ENCODE peak calls at places on chromosomes 11 and 22, in seven cellular contexts. B is stimulated activated CD4-positive, alpha-beta T cell treated with anti-CD3 and anti-CD28 coated beads, Interleukin-1b, Interleukin-23, amount 100 ng/mL, for 24 hours; L is DMS153; N is stomach; P is germinal center; D is activated CD4-positive, alpha-beta T cell treated with anti-CD3 and anti-CD28 coated beads, Interleukin-2, amount 50 U/mL, for 24 hours; R is Jurkat, Clone E6-1. X is an unnamed sample.

GRCh38 chr11:16002942-16003341 is 353.4 kb downstream of the SOX6 start:
- DNase-seq in B (no peak), L (no peak), N (no peak), P (no peak), D (no peak), R (no peak), X (no peak)

GRCh38 chr11:75593337-75593915 is 31.4 kb downstream of the SERPINH1 start:
- DNase-seq in B (no peak), L (peak; percentile 25), N (no peak), P (no peak), D (no peak), R (no peak), X (no peak)

GRCh38 chr11:68989936-68990606 is 9.3 kb upstream of the MRGPRD start:
- DNase-seq in B (no peak), L (no peak), N (no peak), P (no peak), D (no peak), R (no peak), X (no peak)

GRCh38 chr11:75532200-75532972 is 6.6 kb upstream of the GDPD5 start:
- DNase-seq in B (peak; percentile 69), L (peak; percentile 60), N (peak; percentile 78), P (peak; percentile 82), D (peak; percentile 79), R (peak; percentile 61), X (peak; percentile 91)

GRCh38 chr11:93196816-93197382 is 892 bp downstream of the SLC36A4 start:
- DNase-seq in B (no peak), L (peak; percentile 59), N (no peak), P (peak; percentile 8), D (no peak), R (peak; percentile 12), X (no peak)

GRCh38 chr22:35231585-35232084 is 25.7 kb upstream of the HMGXB4 start:
- DNase-seq in B (peak; percentile 56), L (peak; percentile 73), N (peak; percentile 72), P (peak; percentile 73), D (peak; percentile 56), R (peak; percentile 69), X (peak; percentile 89)

GRCh38 chr11:94665116-94665659 is 98.0 kb downstream of the PIWIL4 start:
- DNase-seq in B (no peak), L (no peak), N (no peak), P (no peak), D (no peak), R (no peak), X (no peak)

GRCh38 chr11:95680169-95680929 is 109.2 kb downstream of the FAM76B start:
- DNase-seq in B (no peak), L (no peak), N (no peak), P (no peak), D (no peak), R (no peak), X (no peak)

GRCh38 chr22:41951898-41952474 is at the start of gene SMIM45:
- DNase-seq in B (no peak), L (no peak), N (no peak), P (peak; percentile 73), D (no peak), R (no peak), X (peak; percentile 91)

GRCh38 chr22:33962409-33962808 is 42.1 kb upstream of the LARGE1 start:
- DNase-seq in B (no peak), L (no peak), N (no peak), P (no peak), D (no peak), R (no peak), X (no peak)

GRCh38 chr11:8757047-8757446 is 74.5 kb downstream of the RPL27A start:
- DNase-seq in B (no peak), L (no peak), N (no peak), P (no peak), D (no peak), R (no peak), X (no peak)

GRCh38 chr22:49828599-49828965 is 909 bp upstream of the BRD1 start:
- DNase-seq in B (no peak), L (no peak), N (no peak), P (no peak), D (no peak), R (no peak), X (no peak)

GRCh38 chr22:38540731-38541130 is 29.3 kb downstream of the DMC1 start:
- DNase-seq in B (no peak), L (no peak), N (no peak), P (no peak), D (no peak), R (no peak), X (no peak)

GRCh38 chr11:46352063-46352841 is 5.0 kb downstream of the DGKZ start:
- DNase-seq in B (no peak), L (no peak), N (peak; percentile 87), P (peak; percentile 46), D (peak; percentile 60), R (no peak), X (peak; percentile 53)

GRCh38 chr22:44759430-44760310 is 7.3 kb downstream of the ARHGAP8 start:
- DNase-seq in B (no peak), L (no peak), N (no peak), P (no peak), D (no peak), R (no peak), X (no peak)

GRCh38 chr11:37171451-37171850 is 573.4 kb upstream of the RAG2 start:
- DNase-seq in B (no peak), L (no peak), N (no peak), P (no peak), D (no peak), R (no peak), X (no peak)

GRCh38 chr11:47950396-47950795 is 30.0 kb upstream of the PTPRJ start:
- DNase-seq in B (peak; percentile 37), L (no peak), N (no peak), P (peak; percentile 75), D (peak; percentile 45), R (peak; percentile 81), X (peak; percentile 79)

GRCh38 chr22:22556995-22557925 is 1.8 kb downstream of the PRAME start:
- DNase-seq in B (no peak), L (peak; percentile 76), N (no peak), P (no peak), D (no peak), R (no peak), X (no peak)

GRCh38 chr22:30830907-30831306 is 136.2 kb downstream of the OSBP2 start:
- DNase-seq in B (no peak), L (no peak), N (peak; percentile 55), P (no peak), D (no peak), R (no peak), X (no peak)

GRCh38 chr22:24977370-24978230 is 25.1 kb downstream of the KIAA1671 start:
- DNase-seq in B (no peak), L (no peak), N (no peak), P (no peak), D (no peak), R (no peak), X (no peak)

GRCh38 chr11:1706634-1707400 is 9.8 kb downstream of the KRTAP5-6 start:
- DNase-seq in B (no peak), L (no peak), N (no peak), P (no peak), D (no peak), R (no peak), X (no peak)

GRCh38 chr11:3121416-3121815 is 43.7 kb downstream of the OSBPL5 start:
- DNase-seq in B (no peak), L (no peak), N (peak; percentile 20), P (no peak), D (no peak), R (no peak), X (no peak)

GRCh38 chr11:78967811-78968210 is 393.1 kb upstream of the NARS2 start:
- DNase-seq in B (no peak), L (no peak), N (no peak), P (no peak), D (no peak), R (no peak), X (no peak)

GRCh38 chr11:78414321-78415051 is 3.1 kb downstream of the GAB2 start:
- DNase-seq in B (no peak), L (no peak), N (no peak), P (peak; percentile 32), D (no peak), R (no peak), X (peak; percentile 54)

GRCh38 chr11:8603696-8604077 is 9.7 kb upstream of the STK33 start:
- DNase-seq in B (no peak), L (no peak), N (no peak), P (no peak), D (no peak), R (no peak), X (no peak)

GRCh38 chr11:12841946-12842630 is 167.0 kb upstream of the RASSF10 start:
- DNase-seq in B (no peak), L (peak; percentile 72), N (no peak), P (no peak), D (no peak), R (peak; percentile 67), X (peak; percentile 22)

GRCh38 chr22:19822301-19823117 is 32.2 kb downstream of the GNB1L start:
- DNase-seq in B (no peak), L (no peak), N (peak; percentile 42), P (no peak), D (no peak), R (no peak), X (no peak)

GRCh38 chr11:64364435-64364834 is 5.5 kb downstream of the RPS6KA4 start:
- DNase-seq in B (no peak), L (no peak), N (no peak), P (no peak), D (no peak), R (no peak), X (no peak)

GRCh38 chr11:4982678-4983077 is 12.0 kb upstream of the OR51L1 start:
- DNase-seq in B (no peak), L (no peak), N (no peak), P (no peak), D (no peak), R (no peak), X (no peak)

GRCh38 chr11:102115557-102115956 is 5.3 kb downstream of the YAP1 start:
- DNase-seq in B (no peak), L (no peak), N (no peak), P (no peak), D (no peak), R (no peak), X (no peak)

GRCh38 chr22:21917206-21917958 is 35.3 kb downstream of the PPM1F start:
- DNase-seq in B (no peak), L (no peak), N (peak; percentile 55), P (no peak), D (no peak), R (no peak), X (no peak)

X was measured in NAMALWA.